ENCODE peak calls at places on chromosomes 12 and 14, in ten cellular contexts. W is HFFc6, Y is HuH-7, I is progenitor cell of endocrine pancreas, P is nephron progenitor cell, B is astrocyte of the cerebellum, U is foreskin melanocyte, O is astrocyte of the spinal cord, L is GM13977, R is left colon. K is an unnamed sample.

GRCh38 chr12:62919827-62920226 is 15.1 kb downstream of the PPM1H start:
- DNase-seq in Y (no peak), I (no peak), B (peak), O (peak), U (no peak), W (peak), P (no peak), L (no peak), R (no peak), K (no peak)

GRCh38 chr12:116361404-116362223 is 84.1 kb upstream of the MED13L start:
- DNase-seq in P (no peak), O (no peak), U (no peak), B (no peak), L (peak), R (no peak), I (no peak), Y (no peak), W (no peak), K (no peak)

GRCh38 chr14:99239661-99240092 is 32.3 kb downstream of the BCL11B start:
- DNase-seq in I (no peak), L (no peak), R (no peak), Y (no peak), U (no peak), P (no peak), O (no peak), W (no peak), B (no peak), K (no peak)

GRCh38 chr12:47192046-47192445 is 112.3 kb upstream of the AMIGO2 start:
- DNase-seq in R (no peak), Y (no peak), B (no peak), L (no peak), O (no peak), U (no peak), W (no peak), I (no peak), P (no peak), K (no peak)

GRCh38 chr12:56487448-56488040 is 417 bp downstream of the GLS2 start:
- DNase-seq in L (peak), P (peak), O (no peak), R (peak), U (no peak), Y (no peak), B (no peak), I (peak), W (no peak), K (no peak)

GRCh38 chr12:93379432-93380308 is 1.9 kb downstream of the NUDT4 start:
- DNase-seq in W (no peak), B (no peak), O (peak), U (no peak), L (no peak), R (no peak), P (no peak), Y (no peak), I (no peak), K (no peak)

GRCh38 chr14:56073783-56074182 is 44.4 kb upstream of the PELI2 start:
- DNase-seq in Y (no peak), R (no peak), L (no peak), I (no peak), P (no peak), W (no peak), U (no peak), O (no peak), B (no peak), K (no peak)

GRCh38 chr14:92501891-92502351 is 11.7 kb upstream of the RIN3 start:
- DNase-seq in Y (no peak), O (peak), B (peak), W (peak), U (no peak), P (no peak), R (no peak), L (no peak), I (no peak), K (no peak)

GRCh38 chr14:69288001-69288771 is 28.2 kb downstream of the GALNT16 start:
- DNase-seq in I (no peak), U (no peak), P (peak), W (peak), B (peak), O (peak), L (no peak), Y (peak), R (peak), K (no peak)

GRCh38 chr14:65369560-65369959 is 43.0 kb upstream of the FUT8 start:
- DNase-seq in L (no peak), P (no peak), B (no peak), O (no peak), R (no peak), U (no peak), Y (no peak), W (no peak), I (no peak), K (no peak)

GRCh38 chr14:64337901-64338615 is 43.9 kb upstream of the ESR2 start:
- DNase-seq in Y (peak), L (peak), P (peak), O (peak), B (peak), I (peak), W (peak), U (peak), R (peak), K (peak)

GRCh38 chr12:53495903-53496751 is 3.1 kb downstream of the MAP3K12 start:
- DNase-seq in B (no peak), O (peak), R (peak), Y (peak), U (peak), I (no peak), P (peak), L (no peak), W (no peak), K (no peak)

GRCh38 chr12:121530600-121531355 is 50.0 kb downstream of the KDM2B start:
- DNase-seq in Y (no peak), U (peak), L (peak), I (no peak), O (peak), R (peak), W (peak), B (peak), P (no peak), K (peak)

GRCh38 chr12:98870521-98870920 is 225.4 kb downstream of the APAF1 start:
- DNase-seq in L (no peak), B (no peak), W (no peak), U (no peak), I (no peak), O (no peak), R (no peak), Y (no peak), P (no peak), K (no peak)

GRCh38 chr12:100234591-100235304 is 32.1 kb downstream of the DEPDC4 start:
- DNase-seq in P (no peak), W (peak), B (peak), O (peak), L (peak), R (no peak), I (no peak), U (peak), Y (peak), K (peak)

GRCh38 chr12:132185698-132186097 is 41.4 kb downstream of the NOC4L start:
- DNase-seq in B (no peak), W (no peak), L (no peak), Y (no peak), R (no peak), I (no peak), O (no peak), P (no peak), U (no peak), K (no peak)

GRCh38 chr12:121858662-121859572 is at the start of gene HPD:
- DNase-seq in Y (no peak), U (no peak), I (no peak), O (peak), R (peak), W (peak), B (peak), P (peak), L (no peak), K (peak)

GRCh38 chr14:96095581-96096476 is 56.7 kb downstream of the C14orf132 start:
- DNase-seq in R (no peak), B (no peak), Y (peak), L (no peak), O (peak), U (no peak), W (peak), I (no peak), P (no peak), K (no peak)

GRCh38 chr12:96399919-96400630 is at the start of gene CDK17:
- DNase-seq in U (peak), O (peak), W (peak), I (peak), P (peak), Y (peak), B (peak), R (peak), L (peak), K (peak)

GRCh38 chr12:34333337-34333736 is 311.0 kb downstream of the ALG10 start:
- DNase-seq in B (no peak), W (no peak), L (no peak), U (no peak), R (no peak), P (no peak), Y (no peak), I (no peak), O (no peak), K (no peak)

GRCh38 chr14:81162941-81163340 is 57.8 kb downstream of the GTF2A1 start:
- DNase-seq in U (no peak), B (no peak), R (no peak), W (no peak), I (no peak), P (no peak), O (no peak), Y (no peak), L (no peak), K (no peak)

GRCh38 chr12:14892726-14893442 is 7.2 kb upstream of the MGP start:
- DNase-seq in L (no peak), Y (no peak), B (no peak), P (no peak), W (peak), U (no peak), I (no peak), R (no peak), O (peak), K (no peak)

GRCh38 chr12:58202933-58203713 is 261.8 kb downstream of the ATP23 start:
- DNase-seq in I (no peak), W (no peak), U (no peak), B (no peak), O (no peak), R (no peak), Y (no peak), P (no peak), L (no peak), K (no peak)

GRCh38 chr12:1013618-1014489 is 22.8 kb downstream of the ERC1 start:
- DNase-seq in I (no peak), Y (no peak), B (peak), R (no peak), O (peak), P (no peak), W (peak), U (peak), L (no peak), K (no peak)

GRCh38 chr14:96213871-96214465 is 9.3 kb downstream of the BDKRB2 start:
- DNase-seq in L (no peak), I (no peak), O (no peak), R (no peak), U (no peak), P (no peak), B (no peak), Y (no peak), W (no peak), K (no peak)

GRCh38 chr12:20514598-20514997 is 146.3 kb downstream of the PDE3A start:
- DNase-seq in R (no peak), B (no peak), L (no peak), P (no peak), U (no peak), I (no peak), Y (no peak), O (no peak), W (no peak), K (no peak)

GRCh38 chr14:104841730-104842129 is 23.3 kb upstream of the CEP170B start:
- DNase-seq in Y (no peak), B (no peak), L (no peak), U (no peak), P (no peak), W (no peak), I (no peak), O (no peak), R (no peak), K (no peak)

GRCh38 chr12:47877081-47877480 is 27.7 kb downstream of the VDR start:
- DNase-seq in L (no peak), P (no peak), Y (no peak), I (no peak), U (no peak), W (no peak), R (no peak), B (no peak), O (no peak), K (no peak)

GRCh38 chr12:48000878-48001321 is 3.4 kb downstream of the COL2A1 start:
- DNase-seq in L (no peak), U (peak), Y (no peak), R (no peak), B (peak), I (no peak), P (peak), W (peak), O (peak), K (peak)

GRCh38 chr14:36524220-36524837 is 4.3 kb upstream of the NKX2-1 start:
- DNase-seq in W (no peak), P (peak), O (no peak), L (peak), U (no peak), Y (no peak), R (no peak), I (no peak), B (no peak), K (no peak)

GRCh38 chr12:65740873-65741600 is 83.2 kb upstream of the HMGA2 start:
- DNase-seq in B (peak), I (peak), W (peak), L (peak), O (peak), P (peak), R (peak), Y (peak), U (peak), K (peak)

GRCh38 chr12:71195338-71195896 is 37.6 kb upstream of the TSPAN8 start:
- DNase-seq in Y (no peak), P (no peak), U (no peak), O (no peak), B (no peak), I (no peak), W (no peak), L (no peak), R (no peak), K (no peak)